ENCODE peak calls at places on chromosomes 1 and 21, in eight cellular contexts. C, U, Q, S, P, Y, X and H are unnamed samples.

GRCh38 chr1:230291731-230292620 is 134.2 kb downstream of the PGBD5 start:
- DNase-seq in C (no peak), U (no peak), Q (no peak), S (no peak), P (no peak), Y (no peak), X (no peak), H (no peak)

GRCh38 chr21:40487406-40487805 is 359.6 kb downstream of the DSCAM start:
- DNase-seq in C (no peak), U (no peak), Q (no peak), S (no peak), P (no peak), Y (no peak), X (no peak), H (no peak)

GRCh38 chr1:205774277-205775014 is 836 bp downstream of the RAB29 start:
- DNase-seq in C (no peak), U (peak), Q (peak), S (no peak), P (no peak), Y (no peak), X (no peak), H (no peak)

GRCh38 chr1:23263380-23263887 is 46.1 kb upstream of the HTR1D start:
- DNase-seq in C (no peak), U (no peak), Q (no peak), S (no peak), P (peak), Y (no peak), X (no peak), H (no peak)

GRCh38 chr1:162497104-162497722 is 405 bp upstream of the UHMK1 start:
- DNase-seq in C (no peak), U (no peak), Q (no peak), S (no peak), P (no peak), Y (no peak), X (no peak), H (no peak)

GRCh38 chr1:20725189-20726106 is 7.1 kb downstream of the SH2D5 start:
- DNase-seq in C (no peak), U (no peak), Q (no peak), S (no peak), P (no peak), Y (peak), X (no peak), H (no peak)

GRCh38 chr1:65207317-65207716 is 59.3 kb downstream of the AK4 start:
- DNase-seq in C (no peak), U (no peak), Q (no peak), S (no peak), P (no peak), Y (no peak), X (no peak), H (no peak)

GRCh38 chr1:154955039-154955717 is 721 bp downstream of the PBXIP1 start:
- DNase-seq in C (peak), U (peak), Q (peak), S (no peak), P (no peak), Y (peak), X (no peak), H (no peak)

GRCh38 chr21:45293214-45293725 is 5.6 kb upstream of the POFUT2 start:
- DNase-seq in C (no peak), U (no peak), Q (no peak), S (no peak), P (no peak), Y (peak), X (no peak), H (no peak)

GRCh38 chr21:15651172-15651571 is 78.6 kb upstream of the USP25 start:
- DNase-seq in C (no peak), U (no peak), Q (no peak), S (no peak), P (no peak), Y (no peak), X (no peak), H (no peak)

GRCh38 chr1:150156868-150157603 is 7.3 kb downstream of the PLEKHO1 start:
- DNase-seq in C (no peak), U (no peak), Q (no peak), S (no peak), P (no peak), Y (no peak), X (no peak), H (no peak)

GRCh38 chr1:192979542-192979941 is 79.6 kb downstream of the UCHL5 start:
- DNase-seq in C (no peak), U (no peak), Q (no peak), S (no peak), P (no peak), Y (no peak), X (no peak), H (no peak)

GRCh38 chr1:52751589-52752306 is 25.5 kb downstream of the ZYG11B start:
- DNase-seq in C (no peak), U (no peak), Q (no peak), S (no peak), P (no peak), Y (peak), X (no peak), H (no peak)

GRCh38 chr21:35400233-35400939 is 351.3 kb upstream of the RUNX1 start:
- DNase-seq in C (peak), U (peak), Q (peak), S (peak), P (peak), Y (peak), X (no peak), H (no peak)

GRCh38 chr1:218412181-218412580 is 67.0 kb downstream of the TGFB2 start:
- DNase-seq in C (no peak), U (no peak), Q (no peak), S (no peak), P (no peak), Y (peak), X (no peak), H (no peak)

GRCh38 chr1:229781453-229781852 is 155.4 kb downstream of the URB2 start:
- DNase-seq in C (no peak), U (no peak), Q (no peak), S (no peak), P (no peak), Y (no peak), X (no peak), H (no peak)

GRCh38 chr1:180192172-180192571 is 37.5 kb downstream of the QSOX1 start:
- DNase-seq in C (no peak), U (no peak), Q (no peak), S (no peak), P (no peak), Y (no peak), X (no peak), H (no peak)

GRCh38 chr1:151002611-151003010 is 4.1 kb downstream of the MINDY1 start:
- DNase-seq in C (no peak), U (no peak), Q (no peak), S (no peak), P (no peak), Y (no peak), X (no peak), H (no peak)

GRCh38 chr1:6351480-6352137 is 42.0 kb downstream of the ACOT7 start:
- DNase-seq in C (no peak), U (no peak), Q (no peak), S (no peak), P (no peak), Y (no peak), X (no peak), H (no peak)

GRCh38 chr1:29259802-29260441 is 23.6 kb downstream of the PTPRU start:
- DNase-seq in C (no peak), U (peak), Q (no peak), S (no peak), P (no peak), Y (no peak), X (peak), H (peak)

GRCh38 chr1:228980232-228980969 is 245.1 kb downstream of the RHOU start:
- DNase-seq in C (no peak), U (no peak), Q (no peak), S (no peak), P (no peak), Y (no peak), X (no peak), H (no peak)

GRCh38 chr1:222843434-222844107 is 28.7 kb downstream of the DISP1 start:
- DNase-seq in C (no peak), U (no peak), Q (no peak), S (no peak), P (no peak), Y (no peak), X (no peak), H (no peak)

GRCh38 chr1:21335750-21336168 is 45.5 kb upstream of the ECE1 start:
- DNase-seq in C (no peak), U (no peak), Q (no peak), S (no peak), P (no peak), Y (no peak), X (no peak), H (no peak)

GRCh38 chr21:31656199-31657095 is 3.0 kb upstream of the SOD1 start:
- DNase-seq in C (no peak), U (peak), Q (no peak), S (no peak), P (no peak), Y (no peak), X (no peak), H (no peak)

GRCh38 chr1:244319283-244320132 is 132.2 kb downstream of the ADSS2 start:
- DNase-seq in C (no peak), U (peak), Q (peak), S (no peak), P (no peak), Y (peak), X (no peak), H (peak)

GRCh38 chr1:45979074-45979777 is 153.2 kb downstream of the PIK3R3 start:
- DNase-seq in C (no peak), U (no peak), Q (no peak), S (peak), P (no peak), Y (no peak), X (no peak), H (no peak)